ENCODE peak calls at places on chromosome 16, in five cellular contexts. N, G, Q, U and Z are unnamed samples.

GRCh38 chr16:456891-457483 is 31.5 kb downstream of the RAB11FIP3 start:
- DNase-seq in U (peak; percentile 39), G (no peak), N (no peak), Q (no peak), Z (no peak)

GRCh38 chr16:11403534-11403795 is 58.2 kb downstream of the RMI2 start:
- DNase-seq in N (no peak), Q (no peak), U (no peak), G (peak; percentile 37), Z (no peak)

GRCh38 chr16:11672206-11673090 is 4.2 kb downstream of the SNN start:
- DNase-seq in Q (no peak), U (no peak), G (no peak), N (no peak), Z (peak; percentile 75)

GRCh38 chr16:84495506-84495905 is 9.0 kb downstream of the MEAK7 start:
- DNase-seq in G (no peak), U (no peak), Q (no peak), N (no peak), Z (no peak)

GRCh38 chr16:12027091-12027490 is 50.6 kb downstream of the SNX29 start:
- DNase-seq in G (no peak), N (no peak), Q (no peak), U (no peak), Z (no peak)

GRCh38 chr16:61909074-61909473 is 127.2 kb downstream of the CDH8 start:
- DNase-seq in G (no peak), U (no peak), N (peak; percentile 19), Q (no peak), Z (no peak)

GRCh38 chr16:4176794-4177438 is 60.7 kb upstream of the ADCY9 start:
- DNase-seq in N (no peak), U (no peak), Q (no peak), G (no peak), Z (peak; percentile 42)

GRCh38 chr16:27239906-27240655 is 28.5 kb downstream of the NSMCE1 start:
- DNase-seq in Q (no peak), U (no peak), N (no peak), G (no peak), Z (no peak)

GRCh38 chr16:65538945-65539344 is 417.1 kb upstream of the CDH11 start:
- DNase-seq in N (no peak), U (no peak), G (no peak), Q (peak; percentile 48), Z (no peak)

GRCh38 chr16:8708546-8708945 is 34.1 kb downstream of the ABAT start:
- DNase-seq in U (no peak), Q (no peak), N (no peak), G (no peak), Z (no peak)

GRCh38 chr16:80085606-80086005 is 455.2 kb upstream of the DYNLRB2 start:
- DNase-seq in N (no peak), G (no peak), U (no peak), Q (no peak), Z (no peak)

GRCh38 chr16:22684282-22685161 is 129.4 kb upstream of the HS3ST2 start:
- DNase-seq in U (no peak), Q (no peak), G (no peak), N (no peak), Z (no peak)

GRCh38 chr16:4376126-4376819 is 4.6 kb downstream of the VASN start:
- DNase-seq in Q (no peak), N (peak; percentile 86), G (peak; percentile 95), U (no peak), Z (no peak)

GRCh38 chr16:19879241-19879792 is 5.3 kb downstream of the GPRC5B start:
- DNase-seq in N (no peak), Q (no peak), G (no peak), U (peak; percentile 41), Z (no peak)

GRCh38 chr16:27226976-27227705 is 23.8 kb downstream of the KDM8 start:
- DNase-seq in G (peak; percentile 44), U (no peak), Q (no peak), N (no peak), Z (no peak)

GRCh38 chr16:69567031-69567680 is 1.4 kb downstream of the NFAT5 start:
- DNase-seq in U (peak; percentile 66), Q (no peak), N (no peak), G (no peak), Z (no peak)

GRCh38 chr16:48014349-48015135 is 141.3 kb downstream of the ABCC12 start:
- DNase-seq in Q (no peak), U (no peak), N (no peak), G (no peak), Z (no peak)

GRCh38 chr16:12257926-12258561 is 281.5 kb downstream of the SNX29 start:
- DNase-seq in G (peak; percentile 87), N (no peak), U (peak; percentile 35), Q (no peak), Z (no peak)

GRCh38 chr16:2148714-2149629 is 547 bp downstream of the RAB26 start:
- DNase-seq in N (no peak), U (no peak), Q (no peak), G (peak; percentile 60), Z (no peak)

GRCh38 chr16:27982184-27982583 is 81.3 kb downstream of the GSG1L start:
- DNase-seq in G (no peak), Q (no peak), U (no peak), N (no peak), Z (no peak)

GRCh38 chr16:80362816-80363215 is 178.0 kb upstream of the DYNLRB2 start:
- DNase-seq in Q (no peak), G (no peak), U (no peak), N (no peak), Z (no peak)

GRCh38 chr16:726438-727290 is at the start of the genes CCDC78 and HAGHL:
- DNase-seq in U (peak; percentile 71), G (no peak), N (no peak), Q (no peak), Z (no peak)

DNA sequence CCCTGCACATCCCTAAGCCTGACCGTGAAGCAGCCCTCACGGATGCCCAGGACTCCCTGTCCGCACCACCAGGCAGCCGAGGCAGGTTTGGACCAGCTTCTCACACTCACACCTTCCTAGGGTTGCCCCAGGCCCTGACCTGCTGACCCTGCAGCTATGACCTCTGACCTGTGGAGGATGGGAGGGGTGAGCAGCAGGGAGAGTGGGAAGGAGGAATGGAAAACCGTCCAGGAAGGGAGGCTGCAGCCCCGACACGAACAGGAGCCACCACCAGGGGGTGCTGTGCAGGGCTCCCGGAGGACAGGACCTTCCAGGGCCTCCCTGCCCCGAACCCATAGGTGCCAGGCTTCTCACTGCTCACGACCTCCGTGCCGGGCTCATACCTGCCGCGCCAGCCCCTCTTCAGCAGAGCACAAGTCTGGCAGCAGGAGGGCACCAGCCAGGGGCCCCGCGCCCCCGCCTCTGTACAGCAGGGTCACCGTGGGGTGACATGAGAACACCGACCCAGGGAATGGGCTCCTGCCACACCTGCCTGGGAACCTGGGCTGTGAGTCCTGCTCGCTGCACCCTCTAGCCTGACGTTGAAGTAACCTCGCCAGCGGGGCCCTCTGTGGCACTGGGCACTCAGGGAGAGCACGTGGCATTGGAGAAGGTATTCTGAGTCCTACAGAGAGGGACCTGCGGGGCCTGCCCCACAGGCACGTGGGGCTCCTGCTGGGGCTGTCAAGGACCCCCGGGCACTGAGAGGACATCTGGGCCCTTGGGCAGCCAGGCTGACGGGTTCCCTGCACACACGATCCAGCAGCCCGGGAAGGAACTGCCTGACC is 37.6 kb downstream of the CTU2 start:
- DNase-seq in Q (peak; percentile 4), N (peak; percentile 72), G (peak; percentile 83), U (peak; percentile 85), Z (no peak)
- TF ChIP-seq CTCF in Q (peak; percentile 89), N (peak; percentile 81), G (peak; percentile 83), U (peak; percentile 88), Z (peak; percentile 96)

GRCh38 chr16:7304932-7305331 is 27.7 kb upstream of the RBFOX1 start:
- DNase-seq in G (no peak), N (no peak), Q (no peak), U (no peak), Z (no peak)

GRCh38 chr16:7304257-7304656 is 28.4 kb upstream of the RBFOX1 start:
- DNase-seq in N (no peak), Q (no peak), U (peak; percentile 19), G (no peak), Z (no peak)

GRCh38 chr16:7303677-7304200 is 28.9 kb upstream of the RBFOX1 start:
- DNase-seq in N (no peak), G (no peak), U (no peak), Q (no peak), Z (no peak)

DNA sequence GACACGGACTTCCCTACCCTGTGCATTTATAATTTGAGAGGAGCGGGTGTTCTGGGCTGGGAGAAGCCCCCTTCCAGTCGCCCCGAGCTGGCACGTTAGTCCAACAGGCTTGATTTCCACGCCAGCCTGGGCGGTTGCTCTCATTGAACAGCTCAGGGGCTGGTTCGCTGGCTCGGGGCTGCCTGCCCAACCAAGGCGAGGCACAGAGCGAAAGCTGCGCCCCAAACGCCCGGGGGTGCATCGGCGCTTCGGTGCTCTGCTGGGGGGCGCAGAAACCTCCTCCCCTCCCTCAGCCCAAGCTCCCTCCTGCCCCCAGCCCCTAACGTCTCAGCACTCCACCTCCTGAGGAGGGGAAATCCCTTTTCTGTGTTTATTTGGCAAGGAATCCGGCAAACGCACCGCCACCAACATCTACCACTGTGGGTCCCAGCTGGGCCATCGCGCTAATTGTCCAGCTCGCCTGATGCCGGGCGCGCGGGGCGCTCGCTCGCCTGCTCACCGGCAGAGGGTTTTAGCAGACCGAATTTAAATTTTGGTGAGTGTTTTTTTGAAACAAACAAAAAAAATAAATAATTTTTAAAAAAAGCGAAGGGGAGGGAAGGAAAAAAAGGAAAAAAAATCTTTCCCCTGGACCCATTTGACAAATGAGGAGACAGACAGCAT is 29.5 kb upstream of the RBFOX1 start:
- DNase-seq in U (peak; percentile 54), G (no peak), N (no peak), Q (no peak), Z (no peak)
- TF ChIP-seq CTCF in U (no peak), G (no peak), N (no peak), Q (no peak), Z (no peak)

GRCh38 chr16:67436640-67437193 is 5.8 kb downstream of the HSD11B2 start:
- DNase-seq in G (no peak), Q (no peak), U (no peak), N (no peak), Z (no peak)

GRCh38 chr16:67438098-67438791 is 7.3 kb downstream of the HSD11B2 start:
- DNase-seq in Q (no peak), N (no peak), G (no peak), U (no peak), Z (no peak)

GRCh38 chr16:67437513-67437912 is 6.6 kb downstream of the HSD11B2 start:
- DNase-seq in N (no peak), U (no peak), Q (no peak), G (no peak), Z (no peak)

GRCh38 chr16:67441289-67441753 is 10.4 kb downstream of the HSD11B2 start:
- DNase-seq in Q (no peak), G (peak; percentile 87), N (no peak), U (no peak), Z (no peak)

DNA sequence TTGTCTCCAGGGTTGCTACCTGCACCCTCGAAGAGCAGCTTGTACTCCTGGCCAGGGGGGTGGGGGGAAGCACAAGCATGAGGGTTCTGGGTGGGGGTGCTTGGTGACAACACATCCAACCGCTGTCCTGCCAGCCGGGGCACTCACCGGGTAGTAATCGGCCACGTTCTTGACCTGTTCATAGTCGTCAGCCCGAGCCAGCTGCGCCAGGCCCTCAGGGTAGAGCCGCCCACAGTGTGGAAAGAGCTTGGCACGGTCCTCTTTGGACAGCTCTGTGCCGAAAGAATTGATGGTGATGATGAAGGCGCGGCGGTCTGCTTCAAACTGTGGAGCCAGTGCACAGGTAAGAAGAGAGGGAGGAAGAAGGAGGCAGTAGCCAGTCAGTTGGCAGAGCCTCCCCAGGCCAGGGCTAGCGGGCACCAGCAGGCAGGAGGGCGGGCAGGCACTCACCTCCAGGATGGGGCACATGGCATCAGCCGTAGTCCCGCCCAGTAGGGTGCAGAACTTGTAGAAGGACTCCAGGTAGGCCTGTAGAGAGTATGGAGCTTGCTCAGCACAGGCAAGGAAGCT is 8.0 kb downstream of the HSD11B2 start:
- DNase-seq in N (no peak), U (no peak), Q (no peak), G (peak; percentile 48), Z (no peak)
- TF ChIP-seq CTCF in N (no peak), U (no peak), Q (no peak), G (no peak), Z (no peak)

GRCh38 chr16:30357085-30357714 is 2.1 kb upstream of the CD2BP2 start:
- DNase-seq in Q (no peak), N (no peak), G (peak; percentile 40), U (no peak), Z (no peak)
- TF ChIP-seq CTCF in Q (no peak), N (no peak), G (no peak), U (no peak), Z (no peak)